ENCODE peak calls at places on chromosome 1, in five cellular contexts. O is hepatocyte; T is stimulated activated CD4-positive, alpha-beta T cell treated with anti-CD3 and anti-CD28 coated beads, TNF-alpha, amount 100 ng/mL, for 4 hours; L is AG09309; N is ELF-1. H is an unnamed sample.
A peak's percentile ranks its signal among the peaks of the same experiment; 100 is the strongest.

GRCh38 chr1:244052011-244052727 is 1.1 kb downstream of the ZBTB18 start:
- DNase-seq in O (no peak), T (no peak), L (no peak), N (no peak), H (no peak)

GRCh38 chr1:182388392-182389134 is 3.0 kb downstream of the GLUL start:
- DNase-seq in O (no peak), T (no peak), L (no peak), N (no peak), H (no peak)

GRCh38 chr1:78325293-78325692 is 165.5 kb upstream of the PTGFR start:
- DNase-seq in O (no peak), T (no peak), L (no peak), N (no peak), H (no peak)

GRCh38 chr1:238485062-238485905 is 594.6 kb upstream of the ZP4 start:
- DNase-seq in O (peak; percentile 69), T (no peak), L (peak; percentile 78), N (peak; percentile 14), H (no peak)

GRCh38 chr1:201944002-201944401 is 2.3 kb downstream of the LMOD1 start:
- DNase-seq in O (no peak), T (no peak), L (no peak), N (no peak), H (no peak)

GRCh38 chr1:185062710-185063370 is 17.5 kb downstream of the RNF2 start:
- DNase-seq in O (no peak), T (no peak), L (peak; percentile 13), N (no peak), H (no peak)

GRCh38 chr1:240350910-240351331 is 259.2 kb downstream of the FMN2 start:
- DNase-seq in O (no peak), T (no peak), L (peak; percentile 70), N (no peak), H (no peak)

GRCh38 chr1:168583571-168583970 is 7.2 kb downstream of the XCL1 start:
- DNase-seq in O (no peak), T (no peak), L (no peak), N (no peak), H (no peak)

GRCh38 chr1:169160845-169161511 is 54.5 kb downstream of the ATP1B1 start:
- DNase-seq in O (no peak), T (no peak), L (no peak), N (no peak), H (peak; percentile 34)

GRCh38 chr1:111989531-111990025 is at the start of gene KCND3:
- DNase-seq in O (peak; percentile 58), T (no peak), L (no peak), N (no peak), H (no peak)

H was measured in HepG2.